ENCODE peak calls at places on chromosome 16, in five cellular contexts. H is AG04450; B is putamen; C is NCI-H1930; Q is activated naive CD4-positive, alpha-beta T cell. W is an unnamed sample.

GRCh38 chr16:56780646-56781045 is 50.7 kb downstream of the NUP93 start:
- DNase-seq in H (no peak), B (no peak), C (no peak), Q (no peak), W (no peak)

GRCh38 chr16:11391576-11391975 is 46.3 kb downstream of the RMI2 start:
- DNase-seq in H (no peak), B (no peak), C (no peak), Q (no peak), W (peak; percentile 81)

GRCh38 chr16:78895661-78896060 is 704.9 kb downstream of the MAF start:
- DNase-seq in H (no peak), B (no peak), C (no peak), Q (no peak), W (no peak)

GRCh38 chr16:5323284-5323683 is 225.7 kb upstream of the EEF2KMT start:
- DNase-seq in H (no peak), B (no peak), C (no peak), Q (no peak), W (no peak)

GRCh38 chr16:2152695-2153506 is 2.7 kb upstream of the TRAF7 start:
- DNase-seq in H (no peak), B (no peak), C (no peak), Q (no peak), W (peak; percentile 93)

GRCh38 chr16:9042943-9043680 is 48.3 kb upstream of the HAPSTR1 start:
- DNase-seq in H (peak; percentile 60), B (peak; percentile 27), C (no peak), Q (no peak), W (no peak)

GRCh38 chr16:63461248-63461841 is 1425.1 kb upstream of the CDH8 start:
- DNase-seq in H (no peak), B (peak; percentile 34), C (peak; percentile 27), Q (no peak), W (peak; percentile 13)

GRCh38 chr16:28193530-28194423 is 18.0 kb downstream of the XPO6 start:
- DNase-seq in H (peak; percentile 90), B (no peak), C (no peak), Q (no peak), W (no peak)

GRCh38 chr16:19745286-19746018 is 27.4 kb downstream of the IQCK start:
- DNase-seq in H (peak; percentile 27), B (no peak), C (no peak), Q (no peak), W (no peak)

GRCh38 chr16:57639172-57639571 is 10.7 kb downstream of the ADGRG1 start:
- DNase-seq in H (no peak), B (peak; percentile 88), C (peak; percentile 50), Q (no peak), W (peak; percentile 79)

GRCh38 chr16:4696172-4696904 is 3.0 kb downstream of the NUDT16L1 start:
- DNase-seq in H (no peak), B (no peak), C (no peak), Q (no peak), W (no peak)